ENCODE peak calls at places on chromosomes 13 and 19, in four cellular contexts. W is breast epithelium, M is small intestine, G is heart right ventricle. A is an unnamed sample. For H3K4me1 and H3K27me3, the result is how much of the 10 kb centered on the place peaks cover.

GRCh38 chr13:44273991-44274810 is 99.4 kb upstream of the SERP2 start:
- DNase-seq in W (no peak), M (peak), G (no peak), A (no peak)

GRCh38 chr13:75771818-75772217 is 135.7 kb downstream of the LMO7 start:
- DNase-seq in W (no peak), M (no peak), G (no peak), A (no peak)

GRCh38 chr19:50546527-50547221 is 21.6 kb downstream of the LRRC4B start:
- DNase-seq in W (no peak), M (no peak), G (no peak), A (no peak)

GRCh38 chr19:41774515-41774980 is 19.2 kb downstream of the CEACAM6 start:
- DNase-seq in W (no peak), M (peak), G (no peak), A (no peak)

GRCh38 chr19:33350538-33351309 is 22.8 kb upstream of the CEBPG start:
- DNase-seq in W (peak), M (no peak), G (no peak), A (no peak)

GRCh38 chr19:55372316-55373081 is 2.2 kb upstream of the IL11 start:
- DNase-seq in W (no peak), M (no peak), G (no peak), A (no peak)

GRCh38 chr13:97256343-97256783 is 34.2 kb downstream of the MBNL2 start:
- DNase-seq in W (no peak), M (peak), G (no peak), A (no peak)

GRCh38 chr19:40147693-40148347 is 43.4 kb upstream of the MAP3K10 start:
- DNase-seq in W (no peak), M (no peak), G (no peak), A (no peak)

GRCh38 chr19:44741841-44742352 is 6.6 kb upstream of the BCL3 start:
- DNase-seq in W (peak), M (peak), G (peak), A (peak)

GRCh38 chr13:36788276-36788675 is 30.7 kb upstream of the RFXAP start:
- DNase-seq in W (no peak), M (no peak), G (no peak), A (no peak)

GRCh38 chr19:38211206-38211605 is 12.8 kb downstream of the DPF1 start:
- DNase-seq in W (no peak), M (peak), G (no peak), A (no peak)

GRCh38 chr13:52665325-52665724 is 12.7 kb downstream of the SUGT1 start:
- DNase-seq in W (no peak), M (peak), G (no peak), A (no peak)

GRCh38 chr13:49472186-49472585 is 23.6 kb upstream of the PHF11 start:
- DNase-seq in W (no peak), M (no peak), G (no peak), A (no peak)

GRCh38 chr13:24685314-24685713 is 5.1 kb downstream of the ATP12A start:
- DNase-seq in W (no peak), M (no peak), G (no peak), A (no peak)

GRCh38 chr13:47175172-47175806 is 278.4 kb upstream of the HTR2A start:
- DNase-seq in W (no peak), M (no peak), G (no peak), A (no peak)

GRCh38 chr13:96781141-96781540 is 213.1 kb downstream of the OXGR1 start:
- DNase-seq in W (no peak), M (no peak), G (peak), A (peak)

GRCh38 chr19:19545707-19546106 is 7.6 kb downstream of the CILP2 start:
- DNase-seq in W (no peak), M (no peak), G (no peak), A (no peak)

GRCh38 chr19:33202546-33203507 is 8.7 kb downstream of the LRP3 start:
- DNase-seq in W (no peak), M (no peak), G (no peak), A (no peak)

GRCh38 chr13:62537593-62537992 is 1121.9 kb upstream of the PCDH20 start:
- DNase-seq in W (no peak), M (no peak), G (no peak), A (no peak)

GRCh38 chr13:34124912-34125311 is 307.0 kb downstream of the RFC3 start:
- DNase-seq in W (no peak), M (peak), G (no peak), A (no peak)

GRCh38 chr13:74644239-74644638 is 510.0 kb upstream of the KLF12 start:
- DNase-seq in W (no peak), M (no peak), G (no peak), A (no peak)

GRCh38 chr13:112985803-112986408 is 16.9 kb downstream of the MCF2L start:
- DNase-seq in W (no peak), M (no peak), G (no peak), A (no peak)

GRCh38 chr13:112986470-112986869 is 17.5 kb downstream of the MCF2L start:
- DNase-seq in W (no peak), M (no peak), G (no peak), A (peak)

GRCh38 chr13:112984954-112985802 is 16.2 kb downstream of the MCF2L start:
- DNase-seq in W (no peak), M (peak), G (no peak), A (peak)

GRCh38 chr13:112986946-112987345 is 17.9 kb downstream of the MCF2L start:
- DNase-seq in W (no peak), M (no peak), G (no peak), A (peak)

GRCh38 chr13:112987625-112988024 is 18.6 kb downstream of the MCF2L start:
- DNase-seq in W (no peak), M (no peak), G (no peak), A (no peak)
- H3K27ac ChIP-seq in W (no peak), M (no peak), G (no peak), A (no peak)

GRCh38 chr13:104678161-104678560 is 1611.9 kb upstream of the SLC10A2 start:
- DNase-seq in W (no peak), M (no peak), G (no peak), A (no peak)
- H3K4me1 ChIP-seq in W (under half), M (under half), G (under half), A (under half)

GRCh38 chr13:99450416-99450815 is 50.9 kb upstream of the TM9SF2 start:
- DNase-seq in W (no peak), M (no peak), G (no peak), A (no peak)

GRCh38 chr13:99446242-99446641 is 55.0 kb upstream of the TM9SF2 start:
- DNase-seq in W (no peak), M (no peak), G (no peak), A (no peak)

DNA sequence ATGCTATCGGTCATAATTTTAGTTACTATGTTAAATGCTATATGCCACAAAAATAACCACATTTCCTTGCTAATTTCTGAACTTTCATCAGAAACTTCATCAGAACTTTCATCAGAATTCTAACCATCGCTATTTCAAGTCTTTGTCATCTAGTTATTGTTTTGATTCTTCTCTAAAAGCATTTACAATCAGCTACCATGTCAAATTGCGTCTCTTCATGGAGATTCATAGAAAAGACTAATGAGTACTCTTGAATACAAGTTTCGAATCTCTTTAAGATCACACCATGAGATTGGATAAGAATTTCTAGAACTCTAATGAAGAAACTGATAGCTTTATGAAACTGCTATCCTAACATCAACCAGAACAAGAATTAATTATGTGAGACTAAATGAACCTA is 52.7 kb upstream of the TM9SF2 start:
- DNase-seq in W (no peak), M (no peak), G (no peak), A (no peak)
- H3K27me3 ChIP-seq in W (under half), M (under half), G (under half), A (under half)

DNA sequence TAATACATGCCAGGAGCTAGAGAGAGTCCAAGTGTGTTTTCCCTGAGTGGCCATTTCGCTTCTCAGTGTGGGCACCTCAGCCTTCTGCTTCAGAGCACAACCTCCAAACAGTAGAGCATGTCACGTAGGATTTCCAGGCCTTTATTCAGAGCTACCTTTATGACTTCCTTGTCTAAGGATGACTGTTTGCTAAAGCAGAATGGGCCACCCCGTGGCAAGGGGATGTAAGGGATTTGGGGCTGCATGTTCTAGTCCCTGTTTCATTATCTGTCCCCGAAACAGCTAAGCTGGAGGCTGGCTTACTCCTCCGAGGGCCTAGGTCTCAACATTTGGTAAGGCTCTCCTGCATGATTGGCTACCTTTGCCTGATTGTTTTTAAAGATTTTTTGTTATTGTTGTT is 6.0 kb downstream of the RNASEH2B start:
- DNase-seq in W (no peak), M (no peak), G (no peak), A (no peak)
- H3K27ac ChIP-seq in W (peak), M (peak), G (no peak), A (no peak)

GRCh38 chr19:10256551-10256950 is 4.5 kb downstream of the MRPL4 start:
- DNase-seq in W (no peak), M (no peak), G (no peak), A (no peak)
- H3K4me1 ChIP-seq in W (under half), M (under half), G (under half), A (under half)

DNA sequence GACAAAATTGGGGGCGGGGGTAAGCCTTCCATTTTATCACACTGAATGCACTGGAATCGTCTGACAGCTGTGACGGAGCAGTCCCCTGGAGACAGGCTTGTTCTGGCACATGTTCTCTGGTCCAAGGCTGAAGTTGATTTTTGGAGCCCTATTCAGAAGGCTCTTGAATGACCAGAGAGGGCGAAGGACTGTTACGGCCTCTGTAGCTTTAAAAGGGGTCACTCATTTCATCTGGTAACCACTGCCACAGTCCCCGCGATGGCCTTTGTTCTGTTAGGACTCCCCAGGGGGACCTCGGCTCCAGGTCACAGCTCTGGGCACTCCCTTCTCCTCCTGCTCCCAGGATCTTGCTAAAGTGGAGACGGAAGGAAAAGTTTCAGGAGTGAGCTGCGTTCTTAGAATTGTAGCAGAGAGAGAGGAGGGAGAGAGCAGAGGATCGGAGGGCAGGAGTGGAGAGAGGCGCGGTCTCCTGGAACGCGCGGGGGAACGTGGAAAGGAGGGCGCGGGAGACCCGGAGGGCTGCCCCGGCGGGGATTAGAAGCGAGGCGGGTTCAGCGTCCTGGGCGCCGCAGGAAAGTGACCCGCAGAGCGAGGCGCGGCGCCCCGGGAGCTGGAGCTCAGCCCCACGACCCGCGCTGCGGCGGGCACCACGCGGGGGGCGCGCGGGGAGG is 134.3 kb upstream of the MYO16 start:
- DNase-seq in W (no peak), M (no peak), G (no peak), A (no peak)
- H3K27me3 ChIP-seq in W (under half), M (under half), G (under half), A (under half)

DNA sequence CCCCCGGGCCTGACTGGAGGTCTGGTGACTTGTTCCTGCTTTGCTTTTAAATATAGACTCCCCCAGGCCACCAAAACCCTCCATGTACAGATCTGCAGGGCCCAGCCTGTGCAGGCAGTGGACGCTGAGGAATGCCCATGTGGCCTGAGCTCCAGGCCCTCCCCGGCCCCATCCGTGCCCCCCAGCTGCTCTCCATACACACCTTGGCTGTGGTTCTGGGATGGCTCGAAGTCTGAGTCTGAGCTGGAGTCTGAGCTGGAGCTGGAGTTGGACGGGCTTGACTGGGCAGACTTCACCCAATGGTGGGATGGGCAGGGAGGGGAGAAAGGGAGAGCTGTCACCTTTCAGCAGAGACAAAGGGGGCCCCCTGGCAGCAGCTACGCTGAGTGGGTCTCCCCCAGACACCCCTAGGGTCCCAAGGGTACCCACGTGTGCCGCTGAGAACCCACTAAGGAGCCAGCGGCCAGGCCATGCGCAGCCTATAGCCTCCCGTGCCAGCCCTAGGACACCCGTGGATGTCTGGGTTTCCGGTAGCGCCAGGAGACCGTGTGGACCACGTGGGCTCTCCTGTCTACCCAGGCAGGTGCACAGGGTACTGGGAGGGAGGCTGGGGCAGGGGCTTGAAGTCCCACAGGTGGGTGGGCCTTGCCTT is 61.9 kb downstream of the MLLT1 start:
- DNase-seq in W (no peak), M (no peak), G (no peak), A (peak)
- H3K27ac ChIP-seq in W (no peak), M (no peak), G (no peak), A (no peak)

DNA sequence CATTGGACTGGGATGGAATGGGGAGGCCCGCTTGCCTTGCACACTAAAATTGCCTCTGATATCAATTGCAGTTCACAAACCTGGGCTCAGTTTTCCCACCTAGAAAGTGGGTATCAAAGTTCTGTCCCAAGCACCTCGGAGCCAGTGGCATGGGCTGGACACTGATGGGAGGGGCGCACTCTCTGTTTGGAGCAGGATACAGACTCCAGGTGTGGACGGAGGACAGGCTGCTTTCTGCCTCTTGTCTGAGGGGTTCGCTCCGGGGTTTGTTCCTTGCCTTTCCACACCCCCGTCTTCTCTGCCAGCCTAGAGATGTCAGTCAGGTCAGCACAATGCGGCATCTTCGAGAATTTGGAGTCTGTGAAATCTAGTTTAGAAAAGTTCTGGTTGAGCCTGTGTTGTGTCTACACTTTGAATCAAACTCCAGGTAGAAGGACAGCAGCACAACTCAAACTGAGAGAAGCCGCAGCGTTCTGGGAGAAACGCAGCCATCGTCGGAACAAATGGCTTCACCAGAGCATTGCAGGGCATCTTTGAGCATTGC is 141.9 kb downstream of the TEX29 start:
- DNase-seq in W (no peak), M (no peak), G (no peak), A (no peak)
- H3K4me1 ChIP-seq in W (under half), M (under half), G (under half), A (under half)